ENCODE peak calls at places on chromosome 16, in seven cellular contexts. A is NCI-H1092, B is T-cell, O is NCI-H510A, V is amniotic stem cell, Q is renal cortical epithelial cell, H is mesenchymal stem cell. F is an unnamed sample.

GRCh38 chr16:19382084-19382801 is 35.4 kb upstream of the TMC5 start:
- DNase-seq in Q (no peak), O (peak), H (no peak), V (no peak), A (peak), B (no peak), F (peak)

GRCh38 chr16:71693168-71693567 is 31.3 kb downstream of the PHLPP2 start:
- DNase-seq in A (no peak), V (no peak), H (no peak), Q (no peak), B (no peak), O (no peak), F (no peak)

GRCh38 chr16:11708421-11708820 is 34.2 kb downstream of the TXNDC11 start:
- DNase-seq in Q (peak), V (no peak), A (no peak), B (no peak), O (no peak), H (no peak), F (no peak)

GRCh38 chr16:22641030-22641671 is 130.5 kb downstream of the NPIPB5 start:
- DNase-seq in Q (peak), V (no peak), O (no peak), B (no peak), H (peak), A (no peak), F (no peak)

GRCh38 chr16:30473231-30474061 is 904 bp downstream of the ITGAL start:
- DNase-seq in V (no peak), B (peak), A (no peak), Q (no peak), H (no peak), O (no peak), F (no peak)

GRCh38 chr16:68229431-68230175 is 6.3 kb downstream of the ESRP2 start:
- DNase-seq in B (peak), H (peak), O (no peak), Q (peak), A (peak), V (peak), F (no peak)

GRCh38 chr16:87918314-87918713 is 18.0 kb downstream of the CA5A start:
- DNase-seq in H (no peak), B (no peak), A (no peak), V (no peak), Q (no peak), O (no peak), F (no peak)

GRCh38 chr16:200388-200787 is 20.1 kb downstream of the HBQ1 start:
- DNase-seq in O (no peak), A (no peak), Q (peak), H (peak), B (no peak), V (peak), F (no peak)

GRCh38 chr16:73268311-73268997 is 220.5 kb upstream of the ZFHX3 start:
- DNase-seq in V (no peak), A (peak), Q (no peak), H (no peak), O (no peak), B (no peak), F (no peak)

GRCh38 chr16:85999778-86000177 is 100.8 kb downstream of the IRF8 start:
- DNase-seq in A (no peak), Q (no peak), B (no peak), V (no peak), O (no peak), H (no peak), F (no peak)

GRCh38 chr16:4370570-4371480 is 823 bp upstream of the VASN start:
- DNase-seq in Q (peak), H (peak), B (no peak), A (no peak), V (no peak), O (no peak), F (no peak)

GRCh38 chr16:84755004-84755672 is 55.3 kb downstream of the USP10 start:
- DNase-seq in V (no peak), H (no peak), B (no peak), O (no peak), A (no peak), Q (no peak), F (no peak)

GRCh38 chr16:89544713-89545043 is 15.8 kb upstream of the RPL13 start:
- DNase-seq in H (no peak), V (no peak), A (no peak), Q (no peak), B (no peak), O (no peak), F (no peak)

GRCh38 chr16:71460246-71460645 is 1.8 kb downstream of the ZNF23 start:
- DNase-seq in H (peak), Q (peak), V (peak), B (no peak), A (no peak), O (no peak), F (no peak)

GRCh38 chr16:84513111-84514065 is 8.9 kb upstream of the MEAK7 start:
- DNase-seq in V (peak), B (no peak), A (no peak), Q (peak), O (no peak), H (peak), F (no peak)

GRCh38 chr16:48445782-48446533 is 60.7 kb upstream of the SIAH1 start:
- DNase-seq in B (no peak), A (no peak), Q (no peak), H (no peak), V (no peak), O (no peak), F (no peak)

GRCh38 chr16:615122-615521 is 15.7 kb upstream of the WFIKKN1 start:
- DNase-seq in V (no peak), Q (no peak), B (no peak), A (no peak), O (no peak), H (no peak), F (no peak)